ENCODE peak calls at places on chromosomes 1 and 21, in six cellular contexts. K is CD4-positive, CD25-positive, alpha-beta regulatory T cell; Q is EL; P is left ventricle myocardium superior; I is HFF-Myc; V is bronchial epithelial cell. A is an unnamed sample.

GRCh38 chr21:39661121-39661520 is 48.4 kb downstream of the B3GALT5 start:
- DNase-seq in K (no peak), Q (no peak), P (no peak), I (no peak), V (no peak), A (no peak)

GRCh38 chr1:6026095-6026809 is 19.4 kb upstream of the KCNAB2 start:
- DNase-seq in K (peak), Q (peak), P (peak), I (peak), V (peak), A (no peak)

GRCh38 chr1:244350027-244350426 is 101.7 kb downstream of the ADSS2 start:
- DNase-seq in K (peak), Q (no peak), P (no peak), I (no peak), V (no peak), A (no peak)

GRCh38 chr1:15472595-15472994 is 3.3 kb upstream of the CELA2B start:
- DNase-seq in K (no peak), Q (no peak), P (no peak), I (no peak), V (no peak), A (no peak)

GRCh38 chr1:116908821-116909510 is 750 bp upstream of the PTGFRN start:
- DNase-seq in K (no peak), Q (no peak), P (no peak), I (no peak), V (no peak), A (no peak)

GRCh38 chr1:230272557-230272956 is 153.6 kb downstream of the PGBD5 start:
- DNase-seq in K (no peak), Q (no peak), P (no peak), I (no peak), V (no peak), A (no peak)

GRCh38 chr1:47963568-47963973 is 33.6 kb downstream of the TRABD2B start:
- DNase-seq in K (no peak), Q (no peak), P (no peak), I (no peak), V (no peak), A (no peak)

GRCh38 chr21:35438643-35439404 is 389.7 kb upstream of the RUNX1 start:
- DNase-seq in K (peak), Q (no peak), P (no peak), I (no peak), V (peak), A (no peak)

GRCh38 chr1:67719329-67720196 is 34.6 kb downstream of the GADD45A start:
- DNase-seq in K (no peak), Q (no peak), P (no peak), I (no peak), V (no peak), A (no peak)

GRCh38 chr1:215517441-215517891 is 49.6 kb upstream of the KCTD3 start:
- DNase-seq in K (no peak), Q (peak), P (no peak), I (peak), V (peak), A (no peak)

GRCh38 chr1:241475688-241476087 is 43.9 kb downstream of the FH start:
- DNase-seq in K (no peak), Q (peak), P (no peak), I (no peak), V (peak), A (no peak)

GRCh38 chr1:11429226-11429625 is 49.7 kb upstream of the DISP3 start:
- DNase-seq in K (no peak), Q (no peak), P (no peak), I (no peak), V (no peak), A (no peak)

GRCh38 chr1:11690669-11691301 is 725 bp upstream of the DRAXIN start:
- DNase-seq in K (no peak), Q (no peak), P (no peak), I (no peak), V (no peak), A (peak)